ENCODE peak calls at places on chromosome 6, in four cellular contexts. One of them, this sample, is unnamed.
A peak's percentile ranks its signal among the peaks of the same experiment; 100 is the strongest.

GRCh38 chr6:170403451-170403850 is 96.9 kb downstream of the FAM120B start:
- DNase-seq in HFF-Myc: no peak
- DNase-seq in GM10248: no peak
- DNase-seq in PC-9: no peak
- DNase-seq in this sample: no peak

GRCh38 chr6:56448056-56448455 is 194.6 kb downstream of the DST start:
- DNase-seq in HFF-Myc: no peak
- DNase-seq in GM10248: no peak
- DNase-seq in PC-9: no peak
- DNase-seq in this sample: no peak

GRCh38 chr6:35295521-35296315 is 1.9 kb upstream of the DEF6 start:
- DNase-seq in HFF-Myc: no peak
- DNase-seq in GM10248: no peak
- DNase-seq in PC-9: no peak
- DNase-seq in this sample: no peak

GRCh38 chr6:133761706-133762105 is 127.2 kb upstream of the TCF21 start:
- DNase-seq in HFF-Myc: no peak
- DNase-seq in GM10248: no peak
- DNase-seq in PC-9: no peak
- DNase-seq in this sample: no peak

GRCh38 chr6:3565291-3565690 is 108.4 kb upstream of the SLC22A23 start:
- DNase-seq in HFF-Myc: no peak
- DNase-seq in GM10248: no peak
- DNase-seq in PC-9: no peak
- DNase-seq in this sample: no peak

GRCh38 chr6:11430036-11430435 is 107.5 kb upstream of the TMEM170B start:
- DNase-seq in HFF-Myc: no peak
- DNase-seq in GM10248: no peak
- DNase-seq in PC-9: no peak
- DNase-seq in this sample: no peak

GRCh38 chr6:142872376-142872775 is 72.6 kb downstream of the HIVEP2 start:
- DNase-seq in HFF-Myc: no peak
- DNase-seq in GM10248: no peak
- DNase-seq in PC-9: no peak
- DNase-seq in this sample: no peak

GRCh38 chr6:99587792-99588191 is 18.8 kb upstream of the PRDM13 start:
- DNase-seq in HFF-Myc: no peak
- DNase-seq in GM10248: no peak
- DNase-seq in PC-9: no peak
- DNase-seq in this sample: no peak

GRCh38 chr6:43749461-43749860 is 20.6 kb upstream of the VEGFA start:
- DNase-seq in HFF-Myc: no peak
- DNase-seq in GM10248: no peak
- DNase-seq in PC-9: no peak
- DNase-seq in this sample: no peak

GRCh38 chr6:158131926-158132325 is 36.1 kb downstream of the SERAC1 start:
- DNase-seq in HFF-Myc: peak; percentile 20
- DNase-seq in GM10248: peak; percentile 17
- DNase-seq in PC-9: no peak
- DNase-seq in this sample: peak; percentile 14
- TF ChIP-seq CTCF in HFF-Myc: peak; percentile 52
- TF ChIP-seq CTCF in GM10248: peak; percentile 30
- TF ChIP-seq CTCF in PC-9: peak; percentile 73
- TF ChIP-seq CTCF in this sample: peak; percentile 14

DNA sequence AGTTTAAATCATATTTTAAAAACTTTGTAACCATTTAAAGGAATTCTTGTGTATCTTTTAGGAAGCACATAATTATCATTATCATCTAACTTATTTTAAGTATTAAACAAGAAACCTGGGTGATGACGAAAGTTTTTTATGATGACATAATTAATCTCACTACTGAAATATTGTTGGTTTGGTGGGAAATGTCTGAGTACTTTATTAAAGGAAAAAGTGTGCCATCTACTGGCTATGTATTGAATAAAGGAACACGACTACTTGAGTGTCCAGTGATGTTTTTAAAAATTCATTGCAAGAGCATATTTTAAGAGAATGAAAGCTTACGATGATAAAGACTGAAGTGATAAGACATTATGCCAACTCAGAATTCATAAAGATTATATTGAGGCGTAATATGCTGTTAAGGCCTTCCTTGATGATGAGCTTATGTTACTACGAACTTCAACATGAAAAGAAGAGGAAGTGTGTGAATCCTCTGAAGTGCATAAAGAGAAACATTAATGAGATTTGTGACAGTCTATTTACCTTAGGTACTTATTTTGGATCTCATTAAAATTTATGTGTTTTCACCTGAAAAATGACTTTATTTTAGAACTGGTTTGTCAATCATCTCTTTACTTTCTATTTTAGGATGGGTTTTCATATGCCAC is 12.0 kb upstream of the TRMT11 start:
- DNase-seq in HFF-Myc: no peak
- DNase-seq in GM10248: peak; percentile 46
- DNase-seq in PC-9: peak; percentile 71
- DNase-seq in this sample: peak; percentile 44
- TF ChIP-seq CTCF in HFF-Myc: peak; percentile 28
- TF ChIP-seq CTCF in GM10248: peak; percentile 50
- TF ChIP-seq CTCF in PC-9: peak; percentile 87
- TF ChIP-seq CTCF in this sample: peak; percentile 2

DNA sequence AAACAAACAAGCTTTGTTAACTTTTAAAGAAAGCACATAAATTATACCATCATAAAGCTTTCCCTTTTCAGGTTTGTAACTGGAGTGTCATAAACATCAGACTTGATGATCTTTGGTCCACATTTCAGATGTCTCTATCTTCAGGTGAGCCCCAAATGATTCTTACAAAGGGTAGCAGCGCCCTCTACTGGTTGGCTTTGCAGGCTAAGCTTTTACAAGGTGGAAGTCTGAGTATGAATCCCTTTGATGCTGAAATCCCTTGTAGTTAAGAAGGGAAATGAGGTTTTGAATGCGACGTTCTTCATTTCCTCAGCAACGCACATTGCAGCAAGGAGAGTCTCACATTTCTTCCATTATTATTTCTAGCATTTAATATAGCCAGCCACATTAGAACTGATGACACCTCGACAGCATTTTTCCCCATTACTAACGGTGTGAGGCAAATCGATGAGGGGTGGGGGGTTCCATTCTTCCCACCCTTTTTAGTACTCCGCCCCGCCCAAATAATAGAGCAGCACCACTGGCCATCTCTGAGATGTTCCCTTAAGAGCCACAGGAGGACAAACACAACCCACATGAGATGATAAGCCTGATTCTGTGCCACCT is 126.3 kb upstream of the NT5E start:
- DNase-seq in HFF-Myc: peak; percentile 76
- DNase-seq in GM10248: peak; percentile 49
- DNase-seq in PC-9: peak; percentile 46
- DNase-seq in this sample: peak; percentile 64
- TF ChIP-seq CTCF in HFF-Myc: peak; percentile 90
- TF ChIP-seq CTCF in GM10248: peak; percentile 90
- TF ChIP-seq CTCF in PC-9: peak; percentile 86
- TF ChIP-seq CTCF in this sample: peak; percentile 55

GRCh38 chr6:89117285-89118108 is at the start of gene SRSF12:
- DNase-seq in HFF-Myc: no peak
- DNase-seq in GM10248: peak; percentile 84
- DNase-seq in PC-9: no peak
- DNase-seq in this sample: peak; percentile 92
- TF ChIP-seq CTCF in HFF-Myc: no peak
- TF ChIP-seq CTCF in GM10248: no peak
- TF ChIP-seq CTCF in PC-9: no peak
- TF ChIP-seq CTCF in this sample: no peak

GRCh38 chr6:126339796-126340750 is at the start of gene CENPW:
- DNase-seq in HFF-Myc: peak; percentile 53
- DNase-seq in GM10248: peak; percentile 88
- DNase-seq in PC-9: peak; percentile 85
- DNase-seq in this sample: peak; percentile 87

GRCh38 chr6:126333729-126334128 is 6.2 kb upstream of the CENPW start:
- DNase-seq in HFF-Myc: no peak
- DNase-seq in GM10248: no peak
- DNase-seq in PC-9: no peak
- DNase-seq in this sample: no peak

GRCh38 chr6:126337323-126337722 is 2.6 kb upstream of the CENPW start:
- DNase-seq in HFF-Myc: no peak
- DNase-seq in GM10248: no peak
- DNase-seq in PC-9: no peak
- DNase-seq in this sample: peak; percentile 7

GRCh38 chr6:126341126-126341525 is 1.2 kb downstream of the CENPW start:
- DNase-seq in HFF-Myc: no peak
- DNase-seq in GM10248: no peak
- DNase-seq in PC-9: no peak
- DNase-seq in this sample: no peak

DNA sequence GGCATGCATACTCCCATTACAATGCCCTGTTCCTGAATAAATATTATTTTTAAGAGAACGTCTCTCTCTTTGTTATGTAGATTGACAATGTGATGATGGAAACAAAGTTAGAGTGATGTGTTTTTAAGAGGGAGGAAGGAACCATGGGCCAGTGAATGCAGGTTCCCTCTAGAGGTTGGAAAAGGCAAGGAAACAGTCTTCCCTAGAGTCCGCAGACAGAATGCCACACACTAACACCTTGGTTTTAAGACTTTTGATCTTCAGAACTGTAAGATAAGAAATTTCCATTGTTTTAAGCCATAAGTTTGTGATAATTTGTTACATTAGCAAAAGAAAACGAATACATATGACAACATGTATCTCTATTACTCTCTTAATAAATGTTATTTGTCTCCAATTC is 4.7 kb upstream of the CENPW start:
- DNase-seq in HFF-Myc: no peak
- DNase-seq in GM10248: no peak
- DNase-seq in PC-9: no peak
- DNase-seq in this sample: no peak
- TF ChIP-seq CTCF in HFF-Myc: peak; percentile 12
- TF ChIP-seq CTCF in GM10248: no peak
- TF ChIP-seq CTCF in PC-9: no peak
- TF ChIP-seq CTCF in this sample: no peak

This sample was measured in GM20000.